ENCODE peak calls at places on chromosomes 7 and 10, in five cellular contexts. Z, E, I, D and W are unnamed samples.

GRCh38 chr10:129491123-129491734 is 24.2 kb downstream of the MGMT start:
- DNase-seq in Z (peak), E (no peak), D (peak), I (no peak), W (no peak)

GRCh38 chr10:63637833-63638443 is 116.7 kb downstream of the REEP3 start:
- DNase-seq in E (no peak), D (no peak), Z (no peak), I (no peak), W (no peak)

GRCh38 chr7:66296001-66296521 is 90.9 kb downstream of the TPST1 start:
- DNase-seq in E (no peak), Z (no peak), I (no peak), D (no peak), W (peak)

GRCh38 chr10:31526681-31527080 is 207.7 kb downstream of the ZEB1 start:
- DNase-seq in E (no peak), D (peak), Z (no peak), I (no peak), W (no peak)

GRCh38 chr10:45003432-45004000 is 2.8 kb downstream of the ZNF22 start:
- DNase-seq in I (no peak), D (no peak), E (no peak), Z (no peak), W (no peak)

GRCh38 chr10:92664322-92664721 is 25.4 kb upstream of the HHEX start:
- DNase-seq in E (no peak), Z (no peak), D (no peak), I (no peak), W (no peak)

GRCh38 chr7:17015575-17015974 is 133.8 kb upstream of the AGR3 start:
- DNase-seq in D (no peak), E (no peak), I (no peak), Z (no peak), W (no peak)

GRCh38 chr10:128211953-128212727 is 85.9 kb upstream of the MKI67 start:
- DNase-seq in E (no peak), I (peak), D (peak), Z (peak), W (peak)

GRCh38 chr7:77199008-77199966 is at the start of gene FGL2:
- DNase-seq in Z (no peak), D (peak), I (no peak), E (no peak), W (peak)

GRCh38 chr7:39406464-39406863 is 159.7 kb upstream of the YAE1 start:
- DNase-seq in Z (no peak), E (no peak), I (no peak), D (no peak), W (no peak)

GRCh38 chr7:48938539-48938938 is 14.2 kb downstream of the CDC14C start:
- DNase-seq in E (no peak), Z (no peak), D (no peak), I (no peak), W (no peak)

GRCh38 chr7:151702961-151703360 is 174.0 kb downstream of the PRKAG2 start:
- DNase-seq in E (no peak), Z (no peak), D (no peak), I (no peak), W (no peak)

GRCh38 chr10:24891823-24892222 is 60.6 kb downstream of the PRTFDC1 start:
- DNase-seq in D (no peak), I (no peak), Z (peak), E (no peak), W (no peak)

GRCh38 chr10:119139464-119140067 is 25.9 kb downstream of the SFXN4 start:
- DNase-seq in Z (peak), D (peak), E (peak), I (peak), W (peak)

GRCh38 chr10:23035569-23035968 is 59.8 kb upstream of the MSRB2 start:
- DNase-seq in D (peak), Z (peak), E (no peak), I (no peak), W (no peak)

GRCh38 chr10:113788604-113789083 is 37.2 kb downstream of the PLEKHS1 start:
- DNase-seq in E (peak), D (no peak), I (peak), Z (peak), W (no peak)

GRCh38 chr10:132849546-132850031 is 63.6 kb upstream of the NKX6-2 start:
- DNase-seq in I (no peak), D (no peak), Z (no peak), E (no peak), W (no peak)

GRCh38 chr7:18927134-18927533 is 190.3 kb downstream of the TWIST1 start:
- DNase-seq in E (no peak), I (no peak), Z (no peak), D (no peak), W (no peak)

GRCh38 chr7:36301914-36302771 is 87.5 kb upstream of the ANLN start:
- DNase-seq in Z (no peak), E (no peak), D (no peak), I (no peak), W (no peak)

GRCh38 chr7:127870231-127870907 is 160.9 kb downstream of the LRRC4 start:
- DNase-seq in E (no peak), I (no peak), D (no peak), Z (no peak), W (peak)

GRCh38 chr10:2994562-2994961 is 72.8 kb upstream of the PFKP start:
- DNase-seq in E (no peak), I (no peak), D (no peak), Z (no peak), W (no peak)

GRCh38 chr10:120369831-120370230 is 87.2 kb upstream of the PLPP4 start:
- DNase-seq in Z (no peak), D (no peak), I (no peak), E (no peak), W (no peak)

GRCh38 chr7:94240902-94241301 is 153.8 kb upstream of the COL1A2 start:
- DNase-seq in E (no peak), D (no peak), Z (no peak), I (no peak), W (no peak)

GRCh38 chr7:115634633-115635032 is 395.9 kb downstream of the TFEC start:
- DNase-seq in E (peak), I (peak), D (no peak), Z (no peak), W (no peak)

GRCh38 chr7:39184387-39184786 is 206.7 kb downstream of the POU6F2 start:
- DNase-seq in I (no peak), D (peak), Z (no peak), E (no peak), W (no peak)

GRCh38 chr10:114879541-114880158 is 58.1 kb downstream of the FHIP2A start:
- DNase-seq in E (no peak), I (peak), Z (peak), D (peak), W (peak)

GRCh38 chr10:132844069-132844809 is 58.3 kb upstream of the NKX6-2 start:
- DNase-seq in E (no peak), D (no peak), Z (no peak), I (no peak), W (no peak)

GRCh38 chr7:40978047-40978446 is 724.8 kb downstream of the INHBA start:
- DNase-seq in D (no peak), Z (no peak), E (no peak), I (no peak), W (no peak)

GRCh38 chr7:116227678-116228239 is 17.4 kb downstream of the TES start:
- DNase-seq in D (no peak), Z (no peak), I (no peak), E (peak), W (no peak)

GRCh38 chr10:31927597-31928530 is 767 bp downstream of the ARHGAP12 start:
- DNase-seq in Z (no peak), I (peak), D (peak), E (no peak), W (no peak)

GRCh38 chr7:87574630-87575029 is 26.1 kb downstream of the ABCB1 start:
- DNase-seq in E (no peak), I (no peak), Z (peak), D (no peak), W (no peak)

GRCh38 chr10:43293677-43294057 is 26.8 kb upstream of the RASGEF1A start:
- DNase-seq in Z (no peak), E (no peak), D (no peak), I (no peak), W (no peak)

GRCh38 chr10:112851582-112851981 is 98.5 kb upstream of the TCF7L2 start:
- DNase-seq in Z (no peak), E (no peak), I (no peak), D (no peak), W (no peak)

GRCh38 chr7:1666779-1667565 is 3.1 kb upstream of the ELFN1 start:
- DNase-seq in I (peak), D (peak), E (no peak), Z (no peak), W (no peak)
- TF ChIP-seq REST in I (no peak), D (no peak), E (no peak), Z (no peak), W (no peak)

GRCh38 chr10:100744980-100745881 is at the start of gene PAX2:
- DNase-seq in Z (peak), D (peak), I (peak), E (no peak), W (no peak)
- TF ChIP-seq CTCF in Z (no peak), D (no peak), I (no peak), E (no peak), W (no peak)

DNA sequence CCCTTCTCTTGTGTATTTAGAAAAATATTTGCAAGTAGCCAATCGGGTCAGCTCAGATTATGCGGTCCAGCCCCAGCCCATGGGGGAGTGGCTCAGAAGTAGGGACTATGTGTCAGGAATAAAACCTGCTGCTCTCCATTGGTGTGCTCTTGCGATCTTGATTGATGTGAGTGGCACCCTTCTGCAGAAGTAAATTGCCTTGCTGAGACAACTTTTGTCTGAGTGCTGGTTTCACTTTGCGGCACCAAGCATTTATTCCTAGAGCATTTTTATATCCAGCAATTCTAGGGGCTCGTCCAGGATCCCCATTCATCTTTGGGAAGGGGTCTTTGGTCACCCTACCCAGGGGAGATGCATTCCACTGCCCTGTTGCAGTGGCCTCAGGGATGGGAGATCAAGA is 26.1 kb upstream of the FAM221A start:
- DNase-seq in I (no peak), Z (no peak), E (no peak), D (peak), W (no peak)
- TF ChIP-seq REST in I (no peak), Z (no peak), E (no peak), D (no peak), W (no peak)

GRCh38 chr7:142414915-142415314 is 157.1 kb upstream of the PRSS58 start:
- DNase-seq in Z (no peak), I (no peak), E (no peak), D (no peak), W (no peak)

GRCh38 chr7:142425281-142425680 is 167.4 kb upstream of the PRSS58 start:
- DNase-seq in I (no peak), Z (no peak), E (no peak), D (no peak), W (no peak)

GRCh38 chr7:142418316-142418715 is 160.5 kb upstream of the PRSS58 start:
- DNase-seq in D (no peak), E (no peak), Z (no peak), I (no peak), W (no peak)

DNA sequence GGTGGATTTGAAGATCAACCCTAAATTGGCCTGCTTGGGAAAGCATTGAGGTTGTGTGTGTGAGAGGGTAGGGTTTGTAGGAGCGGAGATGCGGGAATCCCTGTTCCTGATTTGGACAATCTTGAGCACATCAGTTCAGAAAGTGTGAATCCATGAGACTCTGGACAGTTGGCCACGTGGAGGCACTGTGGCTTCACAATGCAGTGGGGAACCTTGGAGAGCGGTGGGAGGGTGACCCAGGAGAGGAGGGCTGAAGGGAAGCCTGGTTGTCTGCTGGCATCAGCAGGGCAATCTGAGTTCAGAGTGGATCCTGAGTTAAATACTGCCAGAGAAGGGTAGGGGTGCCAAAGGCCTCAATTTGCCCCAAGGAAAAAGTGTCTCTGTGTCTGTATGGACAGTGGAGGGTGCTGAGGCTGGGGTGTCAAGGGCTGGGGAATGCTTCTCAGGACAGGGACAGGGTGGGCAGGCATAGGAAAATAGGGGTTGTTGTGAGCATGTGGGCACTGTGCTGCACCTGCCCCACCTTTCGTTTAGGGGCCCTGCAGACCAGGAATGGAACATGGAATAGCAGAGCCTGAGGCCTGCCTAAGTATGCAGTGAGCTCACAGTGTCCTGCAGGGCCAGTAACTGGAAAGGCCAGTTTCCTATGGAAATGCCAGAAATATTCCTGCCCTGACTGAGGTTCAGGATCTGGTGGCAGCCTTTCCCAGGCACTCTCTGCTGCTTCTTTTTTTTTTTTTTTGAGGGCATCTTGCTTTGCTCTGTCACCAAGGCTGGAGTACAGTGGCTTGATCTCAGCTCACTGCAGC is 162.9 kb upstream of the PRSS58 start:
- DNase-seq in D (peak), E (no peak), Z (peak), I (peak), W (no peak)
- TF ChIP-seq CTCF in D (peak), E (peak), Z (peak), I (peak), W (peak)

GRCh38 chr7:148793590-148793989 is 90.5 kb downstream of the EZH2 start:
- DNase-seq in Z (no peak), E (no peak), I (no peak), D (no peak), W (no peak)
- TF ChIP-seq REST in Z (no peak), E (no peak), I (no peak), D (no peak), W (no peak)

GRCh38 chr7:99447943-99448342 is 9.2 kb downstream of the CPSF4 start:
- DNase-seq in I (peak), Z (no peak), D (peak), E (no peak), W (no peak)
- TF ChIP-seq CTCF in I (peak), Z (no peak), D (peak), E (no peak), W (peak)

DNA sequence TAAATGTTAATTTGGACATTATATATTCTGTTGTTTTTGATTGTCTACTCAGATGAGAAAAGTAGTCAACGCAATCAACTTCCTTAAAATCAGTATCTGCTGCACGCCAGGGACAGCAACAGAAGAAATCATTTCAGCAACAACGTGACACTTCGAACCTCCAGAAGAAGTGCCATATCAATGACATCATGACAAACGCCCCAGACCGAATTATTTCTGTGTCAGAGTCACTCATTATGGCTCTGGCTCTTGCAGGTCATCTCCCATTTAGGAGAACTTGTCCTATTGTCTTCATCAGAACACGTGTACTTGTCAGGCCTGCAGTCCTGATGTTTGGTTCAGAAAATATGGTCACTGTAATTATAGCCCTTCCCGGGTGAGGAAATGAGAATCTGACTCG is 276.3 kb downstream of the ADARB2 start:
- DNase-seq in E (no peak), D (no peak), I (no peak), Z (no peak), W (no peak)
- TF ChIP-seq REST in E (no peak), D (no peak), I (no peak), Z (no peak), W (no peak)

GRCh38 chr10:97255512-97256293 is 36.7 kb downstream of the ARHGAP19 start:
- DNase-seq in I (no peak), Z (no peak), E (no peak), D (no peak), W (no peak)

GRCh38 chr10:97256356-97256755 is 36.1 kb downstream of the ARHGAP19 start:
- DNase-seq in Z (no peak), D (no peak), E (no peak), I (no peak), W (no peak)

GRCh38 chr10:97250952-97251351 is 41.5 kb downstream of the ARHGAP19 start:
- DNase-seq in E (no peak), D (no peak), Z (no peak), I (no peak), W (no peak)

GRCh38 chr10:97259119-97259518 is 33.3 kb downstream of the ARHGAP19 start:
- DNase-seq in E (no peak), D (no peak), Z (no peak), I (no peak), W (no peak)

DNA sequence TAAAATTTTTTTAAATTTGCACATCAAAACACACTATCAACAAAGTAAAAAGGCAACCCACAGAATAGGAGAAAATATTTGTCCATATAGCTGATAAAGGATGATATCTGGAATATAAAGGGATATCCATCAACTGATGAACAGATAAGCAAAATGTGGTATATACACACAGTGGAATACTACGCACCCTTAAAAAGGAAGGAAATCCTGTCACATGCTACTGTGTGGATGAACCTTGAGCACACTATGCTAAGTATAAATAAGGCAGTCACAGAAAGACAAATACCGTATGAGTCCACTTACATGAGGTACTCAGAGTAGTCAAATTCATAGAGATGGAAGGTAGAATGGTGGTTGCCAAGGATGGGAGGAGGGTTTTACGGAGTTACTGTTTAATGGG is 37.7 kb downstream of the ARHGAP19 start:
- DNase-seq in D (no peak), E (no peak), I (no peak), Z (no peak), W (no peak)
- TF ChIP-seq CTCF in D (no peak), E (no peak), I (no peak), Z (no peak), W (no peak)

DNA sequence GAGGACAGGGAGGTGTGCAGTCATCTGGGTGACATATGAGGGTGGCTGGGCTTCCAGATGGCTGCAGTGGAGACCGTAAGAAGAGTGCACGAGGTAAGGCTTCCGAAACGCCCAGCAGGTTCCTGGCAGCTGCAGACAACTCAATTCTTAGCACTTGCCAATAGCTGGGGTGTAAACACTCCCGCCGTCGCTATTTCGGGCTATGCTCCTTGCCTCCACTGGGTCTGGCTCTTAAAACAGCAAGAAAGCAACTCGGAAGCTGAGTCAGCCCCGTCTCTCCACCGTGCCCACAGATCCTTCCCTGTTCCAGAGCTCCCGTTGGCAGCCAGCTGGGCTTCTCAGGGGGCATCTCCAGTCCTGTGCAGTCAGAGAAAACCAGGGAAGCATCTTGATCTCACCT is 6.1 kb upstream of the PDGFA start:
- DNase-seq in D (no peak), E (no peak), I (no peak), Z (no peak), W (no peak)
- TF ChIP-seq REST in D (no peak), E (no peak), I (no peak), Z (no peak), W (no peak)

GRCh38 chr10:26503911-26504310 is 65.8 kb downstream of the APBB1IP start:
- DNase-seq in E (no peak), I (no peak), D (peak), Z (no peak), W (no peak)
- TF ChIP-seq CTCF in E (no peak), I (peak), D (peak), Z (no peak), W (no peak)